ENCODE peak calls at places on chromosome 11, in eight cellular contexts. L is GM20000, P is AG10803, R is progenitor cell of endocrine pancreas, T is psoas muscle, V is AG09309, W is endothelial cell, Y is lower leg skin. Q is an unnamed sample.

GRCh38 chr11:130180491-130180890 is 20.9 kb downstream of the ST14 start:
- DNase-seq in T (no peak), V (no peak), Y (no peak), W (no peak), P (peak; percentile 15), L (peak; percentile 53), R (no peak), Q (no peak)

GRCh38 chr11:123977731-123978347 is at the start of gene OR10S1:
- DNase-seq in R (no peak), L (no peak), T (no peak), Y (no peak), W (no peak), P (peak; percentile 3), V (no peak), Q (no peak)

GRCh38 chr11:64229090-64229958 is 1.0 kb upstream of the DNAJC4 start:
- DNase-seq in V (no peak), P (no peak), T (no peak), Y (no peak), W (no peak), R (no peak), L (no peak), Q (no peak)

GRCh38 chr11:95092549-95093324 is 3.1 kb downstream of the ENDOD1 start:
- DNase-seq in R (no peak), W (no peak), P (peak; percentile 47), T (peak; percentile 55), Y (no peak), V (no peak), L (peak; percentile 59), Q (no peak)

GRCh38 chr11:17753641-17754040 is 19.1 kb downstream of the KCNC1 start:
- DNase-seq in T (peak; percentile 59), V (no peak), P (no peak), W (no peak), R (no peak), L (no peak), Y (no peak), Q (no peak)

GRCh38 chr11:86942212-86942611 is 13.0 kb downstream of the FZD4 start:
- DNase-seq in T (no peak), W (no peak), L (no peak), P (no peak), Y (no peak), R (no peak), V (no peak), Q (no peak)

GRCh38 chr11:10931761-10932700 is 74.2 kb upstream of the ZBED5 start:
- DNase-seq in P (no peak), Y (no peak), V (no peak), T (peak; percentile 75), R (no peak), W (peak; percentile 20), L (peak; percentile 42), Q (no peak)

GRCh38 chr11:131724436-131724995 is 354.1 kb downstream of the NTM start:
- DNase-seq in T (no peak), Y (no peak), P (no peak), V (no peak), W (no peak), L (no peak), R (no peak), Q (no peak)

GRCh38 chr11:60701509-60701818 is 2.1 kb downstream of the MS4A8 start:
- DNase-seq in R (no peak), V (no peak), W (no peak), T (no peak), L (no peak), Y (no peak), P (no peak), Q (no peak)

GRCh38 chr11:60703374-60703773 is 4.0 kb downstream of the MS4A8 start:
- DNase-seq in V (no peak), P (no peak), W (no peak), T (no peak), R (no peak), Y (no peak), L (no peak), Q (no peak)

GRCh38 chr11:60705895-60706294 is 6.5 kb downstream of the MS4A8 start:
- DNase-seq in T (no peak), W (no peak), R (no peak), L (no peak), Y (no peak), P (no peak), V (no peak), Q (no peak)

GRCh38 chr11:60699282-60699681 is at the start of gene MS4A8:
- DNase-seq in T (no peak), L (no peak), P (no peak), W (no peak), R (no peak), Y (no peak), V (no peak), Q (no peak)

GRCh38 chr11:60700689-60701508 is 1.5 kb downstream of the MS4A8 start:
- DNase-seq in P (no peak), V (no peak), T (no peak), R (peak; percentile 20), W (peak; percentile 63), L (peak; percentile 46), Y (no peak), Q (no peak)
- TF ChIP-seq CTCF in P (no peak), V (no peak), T (no peak), R (peak; percentile 68), W (peak; percentile 76), L (peak; percentile 27), Y (no peak), Q (no peak)

GRCh38 chr11:121100943-121101342 is at the start of gene TECTA:
- DNase-seq in P (no peak), Y (no peak), R (no peak), W (no peak), T (no peak), L (no peak), V (no peak), Q (no peak)

GRCh38 chr11:121105063-121105480 is 4.0 kb downstream of the TECTA start:
- DNase-seq in W (no peak), P (peak; percentile 9), V (no peak), Y (peak; percentile 53), R (no peak), T (peak; percentile 56), L (no peak), Q (no peak)

GRCh38 chr11:121105851-121106250 is 4.8 kb downstream of the TECTA start:
- DNase-seq in R (no peak), V (no peak), T (no peak), L (no peak), W (no peak), Y (no peak), P (no peak), Q (no peak)

GRCh38 chr11:121106812-121107211 is 5.8 kb downstream of the TECTA start:
- DNase-seq in P (no peak), R (no peak), W (no peak), T (no peak), Y (no peak), L (no peak), V (no peak), Q (no peak)

DNA sequence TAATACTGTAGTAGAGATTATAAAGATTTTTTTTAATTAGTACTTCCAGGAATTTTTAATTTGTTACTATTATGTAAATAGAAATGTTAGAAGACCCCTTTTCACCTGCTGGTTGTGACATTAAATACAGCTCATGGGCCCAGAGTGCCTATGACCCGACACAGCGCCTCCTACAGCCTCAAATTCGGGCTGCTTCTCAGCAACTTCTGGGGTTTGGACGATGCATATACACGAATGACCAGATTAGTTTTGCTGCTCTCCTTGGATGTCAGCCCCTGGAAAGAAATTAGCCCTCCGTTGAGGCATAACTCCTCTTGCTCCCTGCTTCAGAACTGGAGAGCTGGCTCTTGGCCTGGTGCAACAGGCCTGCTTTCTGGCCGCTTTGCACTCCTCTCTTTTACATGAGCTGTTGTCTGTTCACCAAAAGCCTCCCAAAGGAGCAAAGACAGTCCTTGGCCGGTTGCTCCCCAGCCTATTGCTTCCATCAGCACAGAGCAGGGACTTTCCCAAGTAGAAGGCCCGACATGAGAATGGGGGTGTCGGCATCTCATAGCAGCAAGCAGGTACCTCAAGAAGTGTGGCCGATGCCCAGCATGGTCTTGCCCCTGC is 3.3 kb downstream of the TECTA start:
- DNase-seq in P (no peak), L (no peak), W (peak; percentile 11), R (no peak), T (peak; percentile 67), V (no peak), Y (no peak), Q (no peak)
- TF ChIP-seq CTCF in P (no peak), L (no peak), W (peak; percentile 38), R (peak; percentile 23), T (no peak), V (no peak), Y (no peak), Q (no peak)

DNA sequence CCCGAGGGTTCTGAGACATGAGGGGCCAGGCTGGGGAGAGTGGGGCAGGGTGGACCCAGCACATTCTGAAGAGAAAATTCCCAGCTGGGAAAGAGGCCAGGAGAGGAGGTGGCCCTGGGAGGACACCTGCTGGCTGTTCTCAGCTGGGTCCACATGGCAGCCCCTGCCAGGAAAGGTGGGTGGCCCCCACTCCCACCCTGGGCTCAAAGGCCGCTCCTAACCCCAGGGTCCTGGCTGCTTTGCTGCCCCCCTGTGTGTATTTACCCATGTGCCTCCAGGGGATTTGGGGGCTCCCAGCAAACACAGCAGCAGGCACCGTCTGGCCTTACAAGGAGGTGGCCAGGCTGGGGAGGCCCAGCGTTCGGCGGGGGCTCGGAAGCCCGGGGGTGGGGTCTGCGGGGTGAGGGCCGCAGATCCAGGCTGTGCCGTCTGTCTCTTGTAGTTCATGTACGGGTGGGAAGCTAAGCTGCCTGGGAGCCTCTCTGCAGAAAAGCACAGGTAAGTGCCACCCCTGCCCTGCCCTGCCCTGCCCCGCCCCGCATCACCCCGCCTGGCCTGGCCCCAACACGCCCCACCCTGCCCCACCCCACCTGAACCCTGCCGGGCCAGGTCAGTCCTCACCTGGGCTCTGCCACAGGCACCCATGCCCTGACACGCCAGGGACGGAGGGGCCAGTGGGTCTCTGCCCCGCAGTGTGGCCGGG is 10.6 kb downstream of the MUC5B start:
- DNase-seq in V (no peak), T (peak; percentile 48), W (peak; percentile 2), P (no peak), R (no peak), Y (no peak), L (peak; percentile 36), Q (no peak)
- TF ChIP-seq CTCF in V (no peak), T (no peak), W (no peak), P (no peak), R (no peak), Y (no peak), L (no peak), Q (no peak)

GRCh38 chr11:34840736-34841386 is 75.3 kb downstream of the APIP start:
- DNase-seq in Y (no peak), L (peak; percentile 51), V (no peak), P (peak; percentile 30), W (no peak), T (no peak), R (no peak), Q (no peak)
- TF ChIP-seq CTCF in Y (no peak), L (peak; percentile 60), V (peak; percentile 48), P (peak; percentile 50), W (peak; percentile 39), T (peak; percentile 41), R (peak; percentile 36), Q (no peak)

GRCh38 chr11:27204527-27204926 is 158.5 kb downstream of the CCDC34 start:
- DNase-seq in Y (no peak), T (no peak), W (peak; percentile 40), P (no peak), R (no peak), V (no peak), L (no peak), Q (no peak)
- TF ChIP-seq CTCF in Y (no peak), T (no peak), W (no peak), P (peak; percentile 45), R (peak; percentile 40), V (peak; percentile 53), L (no peak), Q (no peak)

GRCh38 chr11:105609341-105609781 is 512 bp upstream of the GRIA4 start:
- DNase-seq in W (peak; percentile 43), P (no peak), Y (no peak), T (no peak), L (peak; percentile 31), R (no peak), V (no peak), Q (no peak)
- TF ChIP-seq CTCF in W (no peak), P (peak; percentile 45), Y (no peak), T (no peak), L (peak; percentile 4), R (peak; percentile 61), V (no peak), Q (no peak)

Q was measured in omental fat pad.